ENCODE peak calls at places on chromosomes 2 and 18, in nine cellular contexts. One of them, this sample, is unnamed.

GRCh38 chr2:46334389-46335345 is 37.5 kb downstream of the EPAS1 start:
- DNase-seq in activated CD8-positive, alpha-beta T cell treated with anti-CD3 and anti-CD28 coated beads for 36 hours: no peak
- DNase-seq in cardiac muscle cell: peak
- DNase-seq in AG04450: peak
- DNase-seq in lower lobe of right lung: no peak
- DNase-seq in endothelial cell: no peak
- DNase-seq in astrocyte of the spinal cord: peak
- DNase-seq in osteocyte: no peak
- DNase-seq in retinal pigment epithelial cell: peak
- DNase-seq in this sample: peak

GRCh38 chr2:202317080-202317859 is 51.7 kb downstream of the NOP58 start:
- DNase-seq in retinal pigment epithelial cell: peak
- DNase-seq in AG04450: peak
- DNase-seq in astrocyte of the spinal cord: peak
- DNase-seq in activated CD8-positive, alpha-beta T cell treated with anti-CD3 and anti-CD28 coated beads for 36 hours: no peak
- DNase-seq in osteocyte: peak
- DNase-seq in endothelial cell: peak
- DNase-seq in cardiac muscle cell: peak
- DNase-seq in lower lobe of right lung: no peak
- DNase-seq in this sample: peak

GRCh38 chr2:118618279-118618678 is 229.2 kb downstream of the EN1 start:
- DNase-seq in AG04450: no peak
- DNase-seq in astrocyte of the spinal cord: no peak
- DNase-seq in retinal pigment epithelial cell: no peak
- DNase-seq in lower lobe of right lung: no peak
- DNase-seq in cardiac muscle cell: no peak
- DNase-seq in osteocyte: no peak
- DNase-seq in endothelial cell: no peak
- DNase-seq in activated CD8-positive, alpha-beta T cell treated with anti-CD3 and anti-CD28 coated beads for 36 hours: no peak
- DNase-seq in this sample: no peak

GRCh38 chr2:208725280-208725679 is 318.7 kb downstream of the PTH2R start:
- DNase-seq in activated CD8-positive, alpha-beta T cell treated with anti-CD3 and anti-CD28 coated beads for 36 hours: no peak
- DNase-seq in retinal pigment epithelial cell: no peak
- DNase-seq in endothelial cell: no peak
- DNase-seq in lower lobe of right lung: no peak
- DNase-seq in osteocyte: no peak
- DNase-seq in cardiac muscle cell: no peak
- DNase-seq in astrocyte of the spinal cord: no peak
- DNase-seq in AG04450: no peak
- DNase-seq in this sample: no peak

GRCh38 chr2:170929686-170930050 is 615 bp downstream of the GORASP2 start:
- DNase-seq in lower lobe of right lung: peak
- DNase-seq in astrocyte of the spinal cord: peak
- DNase-seq in AG04450: no peak
- DNase-seq in retinal pigment epithelial cell: peak
- DNase-seq in endothelial cell: peak
- DNase-seq in osteocyte: no peak
- DNase-seq in activated CD8-positive, alpha-beta T cell treated with anti-CD3 and anti-CD28 coated beads for 36 hours: peak
- DNase-seq in cardiac muscle cell: peak
- DNase-seq in this sample: peak

GRCh38 chr18:38481576-38481975 is 916.0 kb upstream of the CELF4 start:
- DNase-seq in cardiac muscle cell: no peak
- DNase-seq in lower lobe of right lung: no peak
- DNase-seq in activated CD8-positive, alpha-beta T cell treated with anti-CD3 and anti-CD28 coated beads for 36 hours: no peak
- DNase-seq in retinal pigment epithelial cell: no peak
- DNase-seq in endothelial cell: no peak
- DNase-seq in astrocyte of the spinal cord: no peak
- DNase-seq in AG04450: no peak
- DNase-seq in osteocyte: no peak
- DNase-seq in this sample: no peak

GRCh38 chr2:70541481-70542020 is 12.1 kb downstream of the TGFA start:
- DNase-seq in osteocyte: no peak
- DNase-seq in lower lobe of right lung: no peak
- DNase-seq in AG04450: no peak
- DNase-seq in astrocyte of the spinal cord: no peak
- DNase-seq in cardiac muscle cell: no peak
- DNase-seq in activated CD8-positive, alpha-beta T cell treated with anti-CD3 and anti-CD28 coated beads for 36 hours: no peak
- DNase-seq in retinal pigment epithelial cell: no peak
- DNase-seq in endothelial cell: no peak
- DNase-seq in this sample: peak

GRCh38 chr2:10614940-10615339 is 74.8 kb downstream of the NOL10 start:
- DNase-seq in cardiac muscle cell: peak
- DNase-seq in lower lobe of right lung: no peak
- DNase-seq in retinal pigment epithelial cell: peak
- DNase-seq in activated CD8-positive, alpha-beta T cell treated with anti-CD3 and anti-CD28 coated beads for 36 hours: no peak
- DNase-seq in osteocyte: no peak
- DNase-seq in astrocyte of the spinal cord: no peak
- DNase-seq in endothelial cell: no peak
- DNase-seq in AG04450: no peak
- DNase-seq in this sample: peak

GRCh38 chr2:209876211-209876610 is 104.6 kb downstream of the UNC80 start:
- DNase-seq in astrocyte of the spinal cord: peak
- DNase-seq in retinal pigment epithelial cell: no peak
- DNase-seq in endothelial cell: no peak
- DNase-seq in lower lobe of right lung: no peak
- DNase-seq in osteocyte: no peak
- DNase-seq in cardiac muscle cell: no peak
- DNase-seq in activated CD8-positive, alpha-beta T cell treated with anti-CD3 and anti-CD28 coated beads for 36 hours: no peak
- DNase-seq in AG04450: no peak
- DNase-seq in this sample: no peak

GRCh38 chr2:63013448-63013847 is 37.2 kb upstream of the OTX1 start:
- DNase-seq in activated CD8-positive, alpha-beta T cell treated with anti-CD3 and anti-CD28 coated beads for 36 hours: no peak
- DNase-seq in astrocyte of the spinal cord: no peak
- DNase-seq in cardiac muscle cell: no peak
- DNase-seq in endothelial cell: no peak
- DNase-seq in retinal pigment epithelial cell: no peak
- DNase-seq in osteocyte: no peak
- DNase-seq in lower lobe of right lung: no peak
- DNase-seq in AG04450: no peak
- DNase-seq in this sample: no peak

GRCh38 chr2:54457326-54458023 is 1.3 kb downstream of the SPTBN1 start:
- DNase-seq in activated CD8-positive, alpha-beta T cell treated with anti-CD3 and anti-CD28 coated beads for 36 hours: peak
- DNase-seq in cardiac muscle cell: no peak
- DNase-seq in astrocyte of the spinal cord: no peak
- DNase-seq in osteocyte: no peak
- DNase-seq in endothelial cell: peak
- DNase-seq in lower lobe of right lung: peak
- DNase-seq in AG04450: no peak
- DNase-seq in retinal pigment epithelial cell: no peak
- DNase-seq in this sample: no peak

GRCh38 chr2:54456526-54457325 is 599 bp downstream of the SPTBN1 start:
- DNase-seq in cardiac muscle cell: peak
- DNase-seq in lower lobe of right lung: peak
- DNase-seq in AG04450: no peak
- DNase-seq in astrocyte of the spinal cord: peak
- DNase-seq in osteocyte: peak
- DNase-seq in endothelial cell: no peak
- DNase-seq in activated CD8-positive, alpha-beta T cell treated with anti-CD3 and anti-CD28 coated beads for 36 hours: peak
- DNase-seq in retinal pigment epithelial cell: no peak
- DNase-seq in this sample: peak

GRCh38 chr2:54454922-54455583 is 1.1 kb upstream of the SPTBN1 start:
- DNase-seq in osteocyte: no peak
- DNase-seq in AG04450: no peak
- DNase-seq in activated CD8-positive, alpha-beta T cell treated with anti-CD3 and anti-CD28 coated beads for 36 hours: no peak
- DNase-seq in cardiac muscle cell: no peak
- DNase-seq in endothelial cell: peak
- DNase-seq in retinal pigment epithelial cell: no peak
- DNase-seq in astrocyte of the spinal cord: no peak
- DNase-seq in lower lobe of right lung: no peak
- DNase-seq in this sample: no peak

GRCh38 chr2:54455584-54456525 is at the start of gene SPTBN1:
- DNase-seq in cardiac muscle cell: peak
- DNase-seq in endothelial cell: peak
- DNase-seq in astrocyte of the spinal cord: peak
- DNase-seq in retinal pigment epithelial cell: peak
- DNase-seq in AG04450: peak
- DNase-seq in osteocyte: peak
- DNase-seq in lower lobe of right lung: peak
- DNase-seq in activated CD8-positive, alpha-beta T cell treated with anti-CD3 and anti-CD28 coated beads for 36 hours: peak
- DNase-seq in this sample: peak

GRCh38 chr2:54454548-54454921 is 1.6 kb upstream of the SPTBN1 start:
- DNase-seq in AG04450: no peak
- DNase-seq in osteocyte: no peak
- DNase-seq in activated CD8-positive, alpha-beta T cell treated with anti-CD3 and anti-CD28 coated beads for 36 hours: no peak
- DNase-seq in retinal pigment epithelial cell: no peak
- DNase-seq in lower lobe of right lung: no peak
- DNase-seq in cardiac muscle cell: no peak
- DNase-seq in endothelial cell: no peak
- DNase-seq in astrocyte of the spinal cord: no peak
- DNase-seq in this sample: no peak
- TF ChIP-seq CTCF in AG04450: no peak
- TF ChIP-seq CTCF in osteocyte: no peak
- TF ChIP-seq CTCF in activated CD8-positive, alpha-beta T cell treated with anti-CD3 and anti-CD28 coated beads for 36 hours: no peak
- TF ChIP-seq CTCF in retinal pigment epithelial cell: no peak
- TF ChIP-seq CTCF in lower lobe of right lung: no peak
- TF ChIP-seq CTCF in cardiac muscle cell: no peak
- TF ChIP-seq CTCF in endothelial cell: no peak
- TF ChIP-seq CTCF in astrocyte of the spinal cord: no peak
- TF ChIP-seq CTCF in this sample: no peak

GRCh38 chr2:227772197-227772661 is 26.5 kb downstream of the SCYGR8 start:
- DNase-seq in cardiac muscle cell: no peak
- DNase-seq in retinal pigment epithelial cell: no peak
- DNase-seq in osteocyte: no peak
- DNase-seq in endothelial cell: no peak
- DNase-seq in activated CD8-positive, alpha-beta T cell treated with anti-CD3 and anti-CD28 coated beads for 36 hours: no peak
- DNase-seq in astrocyte of the spinal cord: peak
- DNase-seq in AG04450: no peak
- DNase-seq in lower lobe of right lung: no peak
- DNase-seq in this sample: no peak

GRCh38 chr2:227774895-227775842 is 29.5 kb downstream of the SCYGR8 start:
- DNase-seq in cardiac muscle cell: no peak
- DNase-seq in astrocyte of the spinal cord: no peak
- DNase-seq in osteocyte: peak
- DNase-seq in lower lobe of right lung: no peak
- DNase-seq in endothelial cell: no peak
- DNase-seq in activated CD8-positive, alpha-beta T cell treated with anti-CD3 and anti-CD28 coated beads for 36 hours: no peak
- DNase-seq in AG04450: no peak
- DNase-seq in retinal pigment epithelial cell: no peak
- DNase-seq in this sample: no peak

GRCh38 chr2:227772932-227773331 is 27.2 kb downstream of the SCYGR8 start:
- DNase-seq in astrocyte of the spinal cord: no peak
- DNase-seq in osteocyte: no peak
- DNase-seq in activated CD8-positive, alpha-beta T cell treated with anti-CD3 and anti-CD28 coated beads for 36 hours: no peak
- DNase-seq in AG04450: no peak
- DNase-seq in retinal pigment epithelial cell: no peak
- DNase-seq in lower lobe of right lung: no peak
- DNase-seq in cardiac muscle cell: no peak
- DNase-seq in endothelial cell: no peak
- DNase-seq in this sample: no peak

DNA sequence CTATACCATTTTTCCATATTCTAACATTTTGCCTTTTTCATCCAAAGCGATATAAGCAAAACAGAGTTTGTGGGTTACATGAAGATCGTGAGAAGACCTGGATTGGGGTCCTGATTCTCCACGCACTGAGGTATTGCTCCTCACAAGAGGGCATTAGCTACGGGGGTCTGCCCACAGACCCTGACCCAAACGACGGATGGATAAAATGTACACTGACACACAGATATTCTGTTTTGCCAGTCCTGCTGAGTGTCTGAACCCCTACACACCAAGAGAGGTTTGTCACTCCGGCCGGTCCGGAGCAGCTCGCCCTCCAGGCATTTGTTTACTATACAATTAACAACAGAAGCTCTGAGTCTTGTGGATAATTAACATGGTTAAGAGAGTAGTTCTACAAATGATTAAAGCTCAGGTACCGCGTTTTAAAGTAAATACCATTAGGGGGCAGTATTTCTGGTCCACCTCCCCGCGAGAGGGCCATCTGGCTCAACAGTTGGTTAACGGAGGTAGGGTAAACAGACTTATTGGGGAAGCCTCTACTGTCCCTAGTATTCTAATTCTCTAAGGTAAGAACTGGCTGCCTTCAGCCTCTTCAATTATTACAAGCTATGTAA is 28.4 kb downstream of the SCYGR8 start:
- DNase-seq in endothelial cell: no peak
- DNase-seq in AG04450: no peak
- DNase-seq in retinal pigment epithelial cell: no peak
- DNase-seq in osteocyte: peak
- DNase-seq in lower lobe of right lung: no peak
- DNase-seq in astrocyte of the spinal cord: no peak
- DNase-seq in activated CD8-positive, alpha-beta T cell treated with anti-CD3 and anti-CD28 coated beads for 36 hours: peak
- DNase-seq in cardiac muscle cell: no peak
- DNase-seq in this sample: no peak
- TF ChIP-seq CTCF in endothelial cell: peak
- TF ChIP-seq CTCF in AG04450: peak
- TF ChIP-seq CTCF in retinal pigment epithelial cell: no peak
- TF ChIP-seq CTCF in osteocyte: no peak
- TF ChIP-seq CTCF in lower lobe of right lung: peak
- TF ChIP-seq CTCF in astrocyte of the spinal cord: no peak
- TF ChIP-seq CTCF in activated CD8-positive, alpha-beta T cell treated with anti-CD3 and anti-CD28 coated beads for 36 hours: peak
- TF ChIP-seq CTCF in cardiac muscle cell: no peak
- TF ChIP-seq CTCF in this sample: no peak

GRCh38 chr2:168120730-168121129 is 126.7 kb downstream of the STK39 start:
- DNase-seq in osteocyte: no peak
- DNase-seq in cardiac muscle cell: no peak
- DNase-seq in endothelial cell: no peak
- DNase-seq in AG04450: no peak
- DNase-seq in retinal pigment epithelial cell: no peak
- DNase-seq in astrocyte of the spinal cord: no peak
- DNase-seq in activated CD8-positive, alpha-beta T cell treated with anti-CD3 and anti-CD28 coated beads for 36 hours: no peak
- DNase-seq in lower lobe of right lung: no peak
- DNase-seq in this sample: no peak
- TF ChIP-seq CTCF in osteocyte: no peak
- TF ChIP-seq CTCF in cardiac muscle cell: no peak
- TF ChIP-seq CTCF in endothelial cell: no peak
- TF ChIP-seq CTCF in AG04450: no peak
- TF ChIP-seq CTCF in retinal pigment epithelial cell: no peak
- TF ChIP-seq CTCF in astrocyte of the spinal cord: no peak
- TF ChIP-seq CTCF in activated CD8-positive, alpha-beta T cell treated with anti-CD3 and anti-CD28 coated beads for 36 hours: no peak
- TF ChIP-seq CTCF in lower lobe of right lung: no peak
- TF ChIP-seq CTCF in this sample: no peak

GRCh38 chr2:98580656-98581284 is 27.5 kb downstream of the COA5 start:
- DNase-seq in lower lobe of right lung: no peak
- DNase-seq in retinal pigment epithelial cell: no peak
- DNase-seq in astrocyte of the spinal cord: no peak
- DNase-seq in AG04450: no peak
- DNase-seq in cardiac muscle cell: no peak
- DNase-seq in osteocyte: no peak
- DNase-seq in endothelial cell: no peak
- DNase-seq in activated CD8-positive, alpha-beta T cell treated with anti-CD3 and anti-CD28 coated beads for 36 hours: no peak
- DNase-seq in this sample: no peak

GRCh38 chr2:98582523-98582922 is 25.8 kb downstream of the COA5 start:
- DNase-seq in astrocyte of the spinal cord: no peak
- DNase-seq in osteocyte: no peak
- DNase-seq in retinal pigment epithelial cell: no peak
- DNase-seq in lower lobe of right lung: no peak
- DNase-seq in activated CD8-positive, alpha-beta T cell treated with anti-CD3 and anti-CD28 coated beads for 36 hours: no peak
- DNase-seq in cardiac muscle cell: no peak
- DNase-seq in AG04450: no peak
- DNase-seq in endothelial cell: no peak
- DNase-seq in this sample: no peak

GRCh38 chr2:98583866-98584618 is 24.3 kb downstream of the COA5 start:
- DNase-seq in activated CD8-positive, alpha-beta T cell treated with anti-CD3 and anti-CD28 coated beads for 36 hours: no peak
- DNase-seq in retinal pigment epithelial cell: no peak
- DNase-seq in osteocyte: peak
- DNase-seq in AG04450: no peak
- DNase-seq in cardiac muscle cell: no peak
- DNase-seq in astrocyte of the spinal cord: no peak
- DNase-seq in lower lobe of right lung: no peak
- DNase-seq in endothelial cell: no peak
- DNase-seq in this sample: no peak

GRCh38 chr2:98585386-98585785 is 22.9 kb downstream of the COA5 start:
- DNase-seq in cardiac muscle cell: no peak
- DNase-seq in endothelial cell: no peak
- DNase-seq in astrocyte of the spinal cord: no peak
- DNase-seq in AG04450: no peak
- DNase-seq in osteocyte: peak
- DNase-seq in activated CD8-positive, alpha-beta T cell treated with anti-CD3 and anti-CD28 coated beads for 36 hours: no peak
- DNase-seq in retinal pigment epithelial cell: no peak
- DNase-seq in lower lobe of right lung: no peak
- DNase-seq in this sample: no peak

GRCh38 chr2:98583516-98583865 is 24.8 kb downstream of the COA5 start:
- DNase-seq in endothelial cell: no peak
- DNase-seq in osteocyte: no peak
- DNase-seq in lower lobe of right lung: no peak
- DNase-seq in astrocyte of the spinal cord: no peak
- DNase-seq in cardiac muscle cell: no peak
- DNase-seq in AG04450: no peak
- DNase-seq in retinal pigment epithelial cell: no peak
- DNase-seq in activated CD8-positive, alpha-beta T cell treated with anti-CD3 and anti-CD28 coated beads for 36 hours: no peak
- DNase-seq in this sample: no peak
- TF ChIP-seq CTCF in endothelial cell: no peak
- TF ChIP-seq CTCF in osteocyte: no peak
- TF ChIP-seq CTCF in lower lobe of right lung: no peak
- TF ChIP-seq CTCF in astrocyte of the spinal cord: no peak
- TF ChIP-seq CTCF in cardiac muscle cell: no peak
- TF ChIP-seq CTCF in AG04450: no peak
- TF ChIP-seq CTCF in retinal pigment epithelial cell: no peak
- TF ChIP-seq CTCF in activated CD8-positive, alpha-beta T cell treated with anti-CD3 and anti-CD28 coated beads for 36 hours: no peak
- TF ChIP-seq CTCF in this sample: no peak